ENCODE peak calls at places on chromosomes 11 and 22, in five cellular contexts. E is mesenchymal stem cell, B is H9, W is IMR-90, L is trophoblast cell. K is an unnamed sample.

GRCh38 chr11:61149624-61150615 is 11.3 kb downstream of the VPS37C start:
- DNase-seq in E (peak), B (no peak), W (peak), L (peak), K (no peak)

GRCh38 chr11:113286509-113287497 is 27.6 kb upstream of the TTC12 start:
- DNase-seq in E (peak), B (no peak), W (no peak), L (no peak), K (no peak)

GRCh38 chr11:35042265-35042664 is 96.7 kb upstream of the CD44 start:
- DNase-seq in E (peak), B (no peak), W (no peak), L (no peak), K (no peak)

GRCh38 chr11:27395556-27396258 is 32.7 kb upstream of the CCDC34 start:
- DNase-seq in E (peak), B (no peak), W (peak), L (peak), K (no peak)

GRCh38 chr11:101444851-101445250 is 139.0 kb downstream of the TRPC6 start:
- DNase-seq in E (no peak), B (no peak), W (no peak), L (no peak), K (no peak)

GRCh38 chr11:2256293-2256913 is 14.0 kb downstream of the ASCL2 start:
- DNase-seq in E (no peak), B (peak), W (no peak), L (no peak), K (no peak)

GRCh38 chr11:115170133-115170815 is 333.9 kb downstream of the CADM1 start:
- DNase-seq in E (peak), B (no peak), W (peak), L (no peak), K (peak)

GRCh38 chr11:86172894-86173293 is 71.7 kb upstream of the EED start:
- DNase-seq in E (peak), B (no peak), W (peak), L (peak), K (no peak)

GRCh38 chr11:35486446-35486845 is 39.0 kb downstream of the PAMR1 start:
- DNase-seq in E (no peak), B (no peak), W (no peak), L (no peak), K (no peak)

GRCh38 chr11:128894685-128895084 is 3.5 kb downstream of the KCNJ5 start:
- DNase-seq in E (no peak), B (no peak), W (no peak), L (peak), K (no peak)

GRCh38 chr11:78666675-78667129 is 92.0 kb upstream of the NARS2 start:
- DNase-seq in E (no peak), B (no peak), W (peak), L (no peak), K (no peak)

GRCh38 chr11:71201936-71202597 is 50.3 kb downstream of the SHANK2 start:
- DNase-seq in E (no peak), B (no peak), W (no peak), L (no peak), K (no peak)

GRCh38 chr11:41031571-41032060 is 427.8 kb downstream of the LRRC4C start:
- DNase-seq in E (no peak), B (no peak), W (no peak), L (no peak), K (no peak)

GRCh38 chr22:26714971-26715370 is 57.6 kb downstream of the MIAT start:
- DNase-seq in E (no peak), B (no peak), W (no peak), L (no peak), K (no peak)

GRCh38 chr11:65420506-65421203 is 1.9 kb upstream of the NEAT1 start:
- DNase-seq in E (no peak), B (no peak), W (no peak), L (no peak), K (no peak)

GRCh38 chr11:76371170-76371569 is 9.8 kb downstream of the THAP12 start:
- DNase-seq in E (peak), B (no peak), W (peak), L (peak), K (no peak)

GRCh38 chr11:44645832-44646231 is 80.4 kb downstream of the CD82 start:
- DNase-seq in E (no peak), B (no peak), W (no peak), L (no peak), K (no peak)

GRCh38 chr11:119421351-119421750 is 1.6 kb downstream of the THY1 start:
- DNase-seq in E (no peak), B (no peak), W (peak), L (no peak), K (no peak)

GRCh38 chr22:35621446-35621845 is 4.3 kb upstream of the MB start:
- DNase-seq in E (no peak), B (no peak), W (no peak), L (no peak), K (no peak)

GRCh38 chr22:17781319-17782031 is 7.2 kb upstream of the BID start:
- DNase-seq in E (peak), B (no peak), W (peak), L (peak), K (no peak)

DNA sequence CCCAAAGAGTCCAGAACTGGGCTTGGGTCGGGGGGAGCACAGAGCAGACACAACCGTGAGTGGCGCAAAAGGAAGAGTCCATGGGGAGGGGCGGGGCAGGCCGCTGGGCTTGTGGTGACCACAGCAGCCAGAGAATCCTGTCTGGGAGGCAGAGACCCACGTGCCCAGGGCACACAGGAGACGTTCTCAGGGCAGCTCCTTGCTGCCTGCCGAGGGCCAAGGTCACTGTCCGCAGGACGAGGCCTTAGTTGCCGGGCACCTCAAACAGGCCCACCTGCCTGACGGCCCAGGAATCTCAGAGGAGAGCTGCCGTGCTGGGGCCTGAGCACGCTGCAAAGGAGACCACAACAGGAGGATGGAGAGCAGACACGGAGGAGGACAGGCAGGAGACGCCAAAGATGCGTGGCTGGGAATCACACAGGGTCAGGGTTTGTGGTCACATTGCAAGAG is 87.8 kb downstream of the MYEOV start:
- DNase-seq in E (no peak), B (no peak), W (no peak), L (no peak), K (no peak)
- H4K91ac ChIP-seq in E (peak), B (no peak), W (no peak), L (no peak), K (peak)

DNA sequence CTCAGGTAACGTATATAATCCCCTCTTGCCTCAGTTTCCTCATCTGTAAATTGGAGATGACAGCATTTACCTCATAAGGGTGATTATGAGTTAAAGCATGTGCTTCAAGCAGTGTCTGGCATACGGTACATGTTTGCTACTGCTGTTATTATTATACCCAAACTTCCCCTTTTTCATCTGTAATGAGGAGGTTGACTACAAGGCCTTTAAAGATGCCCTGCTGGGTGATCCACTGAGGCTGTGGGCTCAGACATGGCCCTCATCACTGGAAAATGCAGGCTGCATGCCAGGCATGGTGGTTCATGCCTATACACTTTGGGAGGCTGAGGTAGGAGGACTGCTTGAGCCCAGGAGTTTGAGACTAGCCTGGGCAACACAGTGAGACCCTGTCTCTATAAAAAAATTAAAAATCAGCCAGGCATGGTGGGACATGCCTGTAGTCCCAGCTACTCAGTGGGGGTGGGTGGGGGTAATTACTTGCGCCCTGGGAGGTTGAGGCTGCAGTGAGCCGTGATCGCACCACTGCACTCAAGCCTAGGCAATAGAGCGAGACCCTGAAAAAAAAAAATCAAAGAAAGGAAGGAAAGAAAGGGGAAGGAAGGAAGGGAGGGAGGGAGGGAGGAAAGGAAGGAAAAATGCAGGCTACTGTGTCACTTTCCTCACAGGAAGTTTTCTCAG is 4.3 kb downstream of the PIK3IP1 start:
- DNase-seq in E (no peak), B (no peak), W (no peak), L (no peak), K (no peak)
- H4K91ac ChIP-seq in E (no peak), B (no peak), W (no peak), L (no peak), K (no peak)

DNA sequence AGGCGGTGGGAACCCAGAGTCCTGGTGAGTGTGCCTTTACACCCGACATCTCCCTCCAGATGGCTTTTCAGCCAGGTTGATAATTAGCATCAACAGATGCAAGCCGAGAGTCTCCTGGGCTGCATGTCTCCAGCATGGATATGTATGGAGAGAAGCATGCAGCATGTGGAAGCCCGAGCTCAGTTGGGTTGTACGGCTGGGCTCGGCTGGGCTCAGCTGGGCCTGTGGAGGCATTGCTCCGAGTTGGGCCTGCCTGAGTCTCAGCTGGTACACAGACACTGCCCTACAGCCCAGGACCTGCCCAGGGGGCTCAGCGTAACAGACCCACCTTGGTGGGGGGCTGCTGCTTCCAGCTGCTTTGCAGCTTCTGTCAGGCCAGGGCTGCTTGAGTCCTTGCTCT is 115.4 kb downstream of the TEAD1 start:
- DNase-seq in E (no peak), B (no peak), W (no peak), L (no peak), K (no peak)
- H4K91ac ChIP-seq in E (no peak), B (no peak), W (no peak), L (no peak), K (peak)

GRCh38 chr11:10858505-10859360 is 880 bp upstream of the ZBED5 start:
- DNase-seq in E (no peak), B (peak), W (peak), L (peak), K (no peak)

GRCh38 chr11:10856689-10857603 is 907 bp downstream of the ZBED5 start:
- DNase-seq in E (peak), B (no peak), W (peak), L (peak), K (peak)

GRCh38 chr11:10861047-10861446 is 3.2 kb upstream of the ZBED5 start:
- DNase-seq in E (no peak), B (no peak), W (no peak), L (no peak), K (no peak)

GRCh38 chr11:10857604-10858504 is at the start of gene ZBED5:
- DNase-seq in E (peak), B (peak), W (peak), L (peak), K (peak)

GRCh38 chr11:10855295-10855694 is 2.6 kb downstream of the ZBED5 start:
- DNase-seq in E (no peak), B (no peak), W (no peak), L (no peak), K (no peak)
- H4K91ac ChIP-seq in E (no peak), B (no peak), W (no peak), L (no peak), K (no peak)

GRCh38 chr22:39474351-39474991 is 17.7 kb downstream of the MGAT3 start:
- DNase-seq in E (peak), B (peak), W (peak), L (peak), K (no peak)
- H4K91ac ChIP-seq in E (peak), B (no peak), W (peak), L (peak), K (no peak)

K was measured in neuronal stem cell.